ENCODE peak calls at places on chromosomes 13 and 19, in five cellular contexts. One of them, this sample, is unnamed.

GRCh38 chr13:103006706-103007426 is 59.4 kb downstream of the SLC10A2 start:
- DNase-seq in SK-N-SH: no peak
- DNase-seq in GM12878: peak
- DNase-seq in HepG2: no peak
- DNase-seq in K562: no peak
- DNase-seq in this sample: no peak

GRCh38 chr13:28743499-28744083 is 24.8 kb upstream of the SLC46A3 start:
- DNase-seq in SK-N-SH: no peak
- DNase-seq in GM12878: no peak
- DNase-seq in HepG2: no peak
- DNase-seq in K562: no peak
- DNase-seq in this sample: no peak

GRCh38 chr19:51002542-51003311 is 1.3 kb upstream of the KLK8 start:
- DNase-seq in SK-N-SH: peak
- DNase-seq in GM12878: no peak
- DNase-seq in HepG2: no peak
- DNase-seq in K562: peak
- DNase-seq in this sample: no peak

GRCh38 chr13:101647760-101648159 is 195.3 kb downstream of the ITGBL1 start:
- DNase-seq in SK-N-SH: no peak
- DNase-seq in GM12878: no peak
- DNase-seq in HepG2: no peak
- DNase-seq in K562: no peak
- DNase-seq in this sample: no peak

GRCh38 chr19:9721861-9722260 is 46.7 kb downstream of the ZNF846 start:
- DNase-seq in SK-N-SH: peak
- DNase-seq in GM12878: peak
- DNase-seq in HepG2: no peak
- DNase-seq in K562: no peak
- DNase-seq in this sample: no peak

GRCh38 chr19:46691948-46692347 is 25.0 kb downstream of the PRKD2 start:
- DNase-seq in SK-N-SH: no peak
- DNase-seq in GM12878: no peak
- DNase-seq in HepG2: no peak
- DNase-seq in K562: no peak
- DNase-seq in this sample: no peak

GRCh38 chr13:37540228-37540627 is 58.3 kb downstream of the POSTN start:
- DNase-seq in SK-N-SH: no peak
- DNase-seq in GM12878: no peak
- DNase-seq in HepG2: no peak
- DNase-seq in K562: no peak
- DNase-seq in this sample: peak

GRCh38 chr13:100506154-100506553 is 82.4 kb downstream of the GGACT start:
- DNase-seq in SK-N-SH: no peak
- DNase-seq in GM12878: no peak
- DNase-seq in HepG2: no peak
- DNase-seq in K562: no peak
- DNase-seq in this sample: no peak

GRCh38 chr13:77698211-77699058 is 948 bp downstream of the SLAIN1 start:
- DNase-seq in SK-N-SH: peak
- DNase-seq in GM12878: no peak
- DNase-seq in HepG2: no peak
- DNase-seq in K562: no peak
- DNase-seq in this sample: no peak

GRCh38 chr19:3102239-3103140 is 8.3 kb downstream of the GNA11 start:
- DNase-seq in SK-N-SH: no peak
- DNase-seq in GM12878: no peak
- DNase-seq in HepG2: no peak
- DNase-seq in K562: no peak
- DNase-seq in this sample: no peak

GRCh38 chr13:49622174-49622946 is 5.9 kb upstream of the ARL11 start:
- DNase-seq in SK-N-SH: no peak
- DNase-seq in GM12878: no peak
- DNase-seq in HepG2: peak
- DNase-seq in K562: no peak
- DNase-seq in this sample: no peak

GRCh38 chr19:18501351-18501750 is 20.5 kb downstream of the ELL start:
- DNase-seq in SK-N-SH: no peak
- DNase-seq in GM12878: no peak
- DNase-seq in HepG2: no peak
- DNase-seq in K562: no peak
- DNase-seq in this sample: no peak

GRCh38 chr13:96900992-96901391 is 93.3 kb downstream of the OXGR1 start:
- DNase-seq in SK-N-SH: peak
- DNase-seq in GM12878: no peak
- DNase-seq in HepG2: no peak
- DNase-seq in K562: no peak
- DNase-seq in this sample: no peak

GRCh38 chr19:37778613-37779138 is 710 bp downstream of the ZNF573 start:
- DNase-seq in SK-N-SH: peak
- DNase-seq in GM12878: no peak
- DNase-seq in HepG2: peak
- DNase-seq in K562: peak
- DNase-seq in this sample: peak

GRCh38 chr13:113586661-113587479 is 2.3 kb downstream of the TFDP1 start:
- DNase-seq in SK-N-SH: no peak
- DNase-seq in GM12878: no peak
- DNase-seq in HepG2: no peak
- DNase-seq in K562: no peak
- DNase-seq in this sample: no peak

GRCh38 chr13:65756071-65756671 is 1474.0 kb downstream of the PCDH9 start:
- DNase-seq in SK-N-SH: no peak
- DNase-seq in GM12878: no peak
- DNase-seq in HepG2: no peak
- DNase-seq in K562: no peak
- DNase-seq in this sample: no peak
- H2AFZ ChIP-seq in SK-N-SH: no peak
- H2AFZ ChIP-seq in GM12878: no peak
- H2AFZ ChIP-seq in HepG2: no peak
- H2AFZ ChIP-seq in K562: no peak
- H2AFZ ChIP-seq in this sample: no peak

GRCh38 chr19:54160948-54161347 is 1.4 kb upstream of the LENG1 start:
- DNase-seq in SK-N-SH: no peak
- DNase-seq in GM12878: no peak
- DNase-seq in HepG2: no peak
- DNase-seq in K562: peak
- DNase-seq in this sample: no peak

GRCh38 chr19:54162241-54162805 is 2.8 kb upstream of the LENG1 start:
- DNase-seq in SK-N-SH: peak
- DNase-seq in GM12878: no peak
- DNase-seq in HepG2: no peak
- DNase-seq in K562: peak
- DNase-seq in this sample: peak

GRCh38 chr19:54162884-54163283 is 3.4 kb upstream of the LENG1 start:
- DNase-seq in SK-N-SH: no peak
- DNase-seq in GM12878: no peak
- DNase-seq in HepG2: no peak
- DNase-seq in K562: no peak
- DNase-seq in this sample: no peak

GRCh38 chr19:54165222-54165621 is 5.7 kb upstream of the LENG1 start:
- DNase-seq in SK-N-SH: no peak
- DNase-seq in GM12878: no peak
- DNase-seq in HepG2: no peak
- DNase-seq in K562: no peak
- DNase-seq in this sample: no peak

DNA sequence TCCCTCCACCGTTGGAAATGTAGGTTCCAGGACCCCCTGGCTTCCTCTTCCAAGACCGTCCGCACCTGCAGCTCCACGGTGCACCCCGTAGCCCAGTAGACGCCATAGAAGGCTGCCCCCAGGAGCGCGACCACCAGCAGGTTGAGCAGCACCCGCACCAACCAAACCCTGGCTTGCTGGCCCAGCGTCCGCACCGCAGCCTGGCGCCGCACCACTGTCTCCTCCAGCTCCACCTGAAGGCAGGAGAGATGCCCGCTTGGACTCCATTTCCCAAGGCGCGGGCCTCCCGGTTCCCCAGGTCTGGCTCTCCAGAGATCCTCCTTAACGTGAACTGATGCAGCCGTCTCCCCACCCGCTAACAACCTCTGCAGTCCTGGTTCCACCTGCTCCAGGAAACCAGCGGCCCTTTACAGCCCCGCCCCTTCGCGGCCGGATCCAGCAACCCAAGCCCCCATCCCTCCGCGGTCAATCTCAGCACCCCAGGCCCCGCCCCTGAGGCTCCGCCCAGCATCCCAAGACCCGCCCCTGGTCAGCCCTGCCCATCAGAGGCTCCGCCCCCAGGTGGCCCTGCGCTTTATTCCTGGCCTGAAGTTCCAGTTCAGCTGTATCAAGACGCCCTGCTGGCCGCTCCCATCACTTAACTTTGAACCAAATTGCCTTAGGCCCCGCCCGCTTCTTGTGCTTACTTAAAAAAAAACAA is 5.0 kb upstream of the LENG1 start:
- DNase-seq in SK-N-SH: no peak
- DNase-seq in GM12878: no peak
- DNase-seq in HepG2: no peak
- DNase-seq in K562: peak
- DNase-seq in this sample: peak
- TF ChIP-seq MXI1 in SK-N-SH: no peak
- TF ChIP-seq MXI1 in GM12878: no peak
- TF ChIP-seq MXI1 in HepG2: no peak
- TF ChIP-seq MXI1 in K562: no peak
- TF ChIP-seq MXI1 in this sample: no peak

GRCh38 chr19:32101206-32101605 is 244.2 kb upstream of the ZNF507 start:
- DNase-seq in SK-N-SH: no peak
- DNase-seq in GM12878: no peak
- DNase-seq in HepG2: no peak
- DNase-seq in K562: no peak
- DNase-seq in this sample: no peak
- H2AFZ ChIP-seq in SK-N-SH: no peak
- H2AFZ ChIP-seq in GM12878: no peak
- H2AFZ ChIP-seq in HepG2: no peak
- H2AFZ ChIP-seq in K562: no peak
- H2AFZ ChIP-seq in this sample: no peak

GRCh38 chr13:94433055-94433947 is 46.2 kb downstream of the DCT start:
- DNase-seq in SK-N-SH: no peak
- DNase-seq in GM12878: no peak
- DNase-seq in HepG2: peak
- DNase-seq in K562: peak
- DNase-seq in this sample: no peak
- TF ChIP-seq MXI1 in SK-N-SH: no peak
- TF ChIP-seq MXI1 in GM12878: no peak
- TF ChIP-seq MXI1 in HepG2: no peak
- TF ChIP-seq MXI1 in K562: no peak
- TF ChIP-seq MXI1 in this sample: no peak

GRCh38 chr19:4640247-4641000 is 1.1 kb downstream of the TNFAIP8L1 start:
- DNase-seq in SK-N-SH: no peak
- DNase-seq in GM12878: no peak
- DNase-seq in HepG2: peak
- DNase-seq in K562: no peak
- DNase-seq in this sample: no peak
- H2AFZ ChIP-seq in SK-N-SH: no peak
- H2AFZ ChIP-seq in GM12878: peak
- H2AFZ ChIP-seq in HepG2: no peak
- H2AFZ ChIP-seq in K562: no peak
- H2AFZ ChIP-seq in this sample: peak

GRCh38 chr19:1281270-1281894 is 4.3 kb upstream of the EFNA2 start:
- DNase-seq in SK-N-SH: no peak
- DNase-seq in GM12878: no peak
- DNase-seq in HepG2: no peak
- DNase-seq in K562: no peak
- DNase-seq in this sample: no peak

GRCh38 chr19:1279261-1279660 is 3.9 kb downstream of the FAM174C start:
- DNase-seq in SK-N-SH: no peak
- DNase-seq in GM12878: no peak
- DNase-seq in HepG2: no peak
- DNase-seq in K562: no peak
- DNase-seq in this sample: no peak

GRCh38 chr19:1278713-1279112 is 3.4 kb downstream of the FAM174C start:
- DNase-seq in SK-N-SH: no peak
- DNase-seq in GM12878: no peak
- DNase-seq in HepG2: no peak
- DNase-seq in K562: no peak
- DNase-seq in this sample: no peak

GRCh38 chr19:1280588-1281269 is 4.9 kb upstream of the EFNA2 start:
- DNase-seq in SK-N-SH: no peak
- DNase-seq in GM12878: no peak
- DNase-seq in HepG2: no peak
- DNase-seq in K562: no peak
- DNase-seq in this sample: no peak

DNA sequence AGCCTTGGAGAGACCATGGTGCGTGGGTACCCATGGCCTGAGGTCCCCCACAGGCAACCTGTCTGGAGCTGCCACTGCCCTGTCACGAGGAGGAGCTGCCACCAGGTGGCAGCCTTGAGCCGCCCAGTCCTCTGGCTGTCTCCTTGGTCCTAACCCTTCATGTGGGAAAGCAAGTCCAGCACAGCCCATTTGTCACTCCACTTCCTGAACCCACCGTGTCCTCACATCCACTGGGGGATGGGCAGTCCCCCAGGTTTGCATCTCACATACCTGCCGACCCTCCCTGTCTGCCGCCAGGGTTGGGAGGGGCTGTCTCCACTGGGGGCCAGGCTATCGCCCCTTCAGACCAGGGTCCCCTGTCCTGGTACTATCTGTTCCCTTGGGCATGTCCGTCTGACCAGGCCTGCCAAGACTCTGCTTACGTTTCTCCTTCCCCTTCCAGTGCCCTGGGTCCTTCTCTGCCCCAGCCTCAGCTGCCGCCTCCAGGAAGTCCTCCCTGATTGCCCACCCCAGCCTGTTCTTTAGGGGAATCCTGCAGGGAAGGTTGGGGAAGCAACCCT is 4.5 kb downstream of the FAM174C start:
- DNase-seq in SK-N-SH: peak
- DNase-seq in GM12878: no peak
- DNase-seq in HepG2: peak
- DNase-seq in K562: peak
- DNase-seq in this sample: peak
- TF ChIP-seq MXI1 in SK-N-SH: peak
- TF ChIP-seq MXI1 in GM12878: no peak
- TF ChIP-seq MXI1 in HepG2: peak
- TF ChIP-seq MXI1 in K562: no peak
- TF ChIP-seq MXI1 in this sample: peak

This sample was measured in IMR-90.